ENCODE peak calls at places on chromosomes 13 and 19, in five cellular contexts. One of them, this sample, is unnamed.
A peak's percentile ranks its signal among the peaks of the same experiment; 100 is the strongest.

GRCh38 chr13:76638882-76639281 is 247.3 kb downstream of the KCTD12 start:
- DNase-seq in HCT116: no peak
- DNase-seq in SK-N-SH: no peak
- DNase-seq in GM12878: no peak
- DNase-seq in HepG2: no peak
- DNase-seq in this sample: no peak

GRCh38 chr13:29693297-29693945 is 97.9 kb upstream of the SLC7A1 start:
- DNase-seq in HCT116: no peak
- DNase-seq in SK-N-SH: no peak
- DNase-seq in GM12878: no peak
- DNase-seq in HepG2: no peak
- DNase-seq in this sample: no peak

GRCh38 chr13:109400625-109401257 is 385.6 kb downstream of the IRS2 start:
- DNase-seq in HCT116: no peak
- DNase-seq in SK-N-SH: peak; percentile 64
- DNase-seq in GM12878: no peak
- DNase-seq in HepG2: no peak
- DNase-seq in this sample: no peak

GRCh38 chr19:50300814-50301606 is 28.2 kb downstream of the KCNC3 start:
- DNase-seq in HCT116: peak; percentile 10
- DNase-seq in SK-N-SH: no peak
- DNase-seq in GM12878: no peak
- DNase-seq in HepG2: peak; percentile 48
- DNase-seq in this sample: no peak

GRCh38 chr19:43574424-43575155 is 737 bp downstream of the XRCC1 start:
- DNase-seq in HCT116: no peak
- DNase-seq in SK-N-SH: no peak
- DNase-seq in GM12878: no peak
- DNase-seq in HepG2: no peak
- DNase-seq in this sample: no peak

GRCh38 chr13:42152495-42152894 is 104.0 kb downstream of the DGKH start:
- DNase-seq in HCT116: no peak
- DNase-seq in SK-N-SH: no peak
- DNase-seq in GM12878: no peak
- DNase-seq in HepG2: no peak
- DNase-seq in this sample: no peak

GRCh38 chr13:44142911-44143665 is 230.5 kb upstream of the SERP2 start:
- DNase-seq in HCT116: peak; percentile 47
- DNase-seq in SK-N-SH: no peak
- DNase-seq in GM12878: no peak
- DNase-seq in HepG2: no peak
- DNase-seq in this sample: no peak

GRCh38 chr19:17909017-17909732 is 23.6 kb upstream of the CCDC124 start:
- DNase-seq in HCT116: no peak
- DNase-seq in SK-N-SH: no peak
- DNase-seq in GM12878: no peak
- DNase-seq in HepG2: no peak
- DNase-seq in this sample: peak; percentile 65

GRCh38 chr19:41863209-41863931 is 3.3 kb downstream of the RPS19 start:
- DNase-seq in HCT116: no peak
- DNase-seq in SK-N-SH: no peak
- DNase-seq in GM12878: no peak
- DNase-seq in HepG2: no peak
- DNase-seq in this sample: no peak

GRCh38 chr19:41861846-41862245 is 1.8 kb downstream of the RPS19 start:
- DNase-seq in HCT116: no peak
- DNase-seq in SK-N-SH: no peak
- DNase-seq in GM12878: no peak
- DNase-seq in HepG2: no peak
- DNase-seq in this sample: no peak

GRCh38 chr19:41866284-41866683 is 6.2 kb downstream of the RPS19 start:
- DNase-seq in HCT116: no peak
- DNase-seq in SK-N-SH: peak; percentile 15
- DNase-seq in GM12878: no peak
- DNase-seq in HepG2: no peak
- DNase-seq in this sample: no peak

GRCh38 chr19:41862445-41862986 is 2.5 kb downstream of the RPS19 start:
- DNase-seq in HCT116: no peak
- DNase-seq in SK-N-SH: no peak
- DNase-seq in GM12878: no peak
- DNase-seq in HepG2: no peak
- DNase-seq in this sample: no peak

GRCh38 chr19:41864374-41864773 is 4.3 kb downstream of the RPS19 start:
- DNase-seq in HCT116: no peak
- DNase-seq in SK-N-SH: no peak
- DNase-seq in GM12878: no peak
- DNase-seq in HepG2: no peak
- DNase-seq in this sample: no peak
- TF ChIP-seq YY1 in HCT116: no peak
- TF ChIP-seq YY1 in SK-N-SH: no peak
- TF ChIP-seq YY1 in GM12878: no peak
- TF ChIP-seq YY1 in HepG2: no peak
- TF ChIP-seq YY1 in this sample: no peak

DNA sequence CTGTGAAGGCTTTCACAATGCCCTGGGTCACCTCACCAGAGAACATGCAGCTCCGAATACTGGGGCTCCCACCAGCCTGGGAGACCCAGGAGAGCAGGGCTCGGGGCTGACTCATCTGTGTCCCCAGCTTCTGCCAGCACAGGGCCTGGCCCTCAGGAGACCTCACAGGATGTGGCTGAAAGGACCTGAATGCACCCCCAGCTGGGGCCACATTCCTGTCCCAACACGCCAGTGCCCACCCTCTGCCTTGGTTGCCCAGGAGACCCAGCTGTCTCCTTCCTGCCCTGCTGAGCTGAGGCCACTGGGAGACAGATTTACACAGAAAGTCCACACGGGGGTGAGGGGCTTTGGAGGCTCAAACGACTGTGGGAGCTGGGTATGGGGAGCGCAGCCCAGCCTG is 11.9 kb downstream of the BCAT2 start:
- DNase-seq in HCT116: no peak
- DNase-seq in SK-N-SH: peak; percentile 19
- DNase-seq in GM12878: peak; percentile 25
- DNase-seq in HepG2: no peak
- DNase-seq in this sample: no peak
- TF ChIP-seq YY1 in HCT116: no peak
- TF ChIP-seq YY1 in SK-N-SH: no peak
- TF ChIP-seq YY1 in GM12878: no peak
- TF ChIP-seq YY1 in HepG2: no peak
- TF ChIP-seq YY1 in this sample: no peak

DNA sequence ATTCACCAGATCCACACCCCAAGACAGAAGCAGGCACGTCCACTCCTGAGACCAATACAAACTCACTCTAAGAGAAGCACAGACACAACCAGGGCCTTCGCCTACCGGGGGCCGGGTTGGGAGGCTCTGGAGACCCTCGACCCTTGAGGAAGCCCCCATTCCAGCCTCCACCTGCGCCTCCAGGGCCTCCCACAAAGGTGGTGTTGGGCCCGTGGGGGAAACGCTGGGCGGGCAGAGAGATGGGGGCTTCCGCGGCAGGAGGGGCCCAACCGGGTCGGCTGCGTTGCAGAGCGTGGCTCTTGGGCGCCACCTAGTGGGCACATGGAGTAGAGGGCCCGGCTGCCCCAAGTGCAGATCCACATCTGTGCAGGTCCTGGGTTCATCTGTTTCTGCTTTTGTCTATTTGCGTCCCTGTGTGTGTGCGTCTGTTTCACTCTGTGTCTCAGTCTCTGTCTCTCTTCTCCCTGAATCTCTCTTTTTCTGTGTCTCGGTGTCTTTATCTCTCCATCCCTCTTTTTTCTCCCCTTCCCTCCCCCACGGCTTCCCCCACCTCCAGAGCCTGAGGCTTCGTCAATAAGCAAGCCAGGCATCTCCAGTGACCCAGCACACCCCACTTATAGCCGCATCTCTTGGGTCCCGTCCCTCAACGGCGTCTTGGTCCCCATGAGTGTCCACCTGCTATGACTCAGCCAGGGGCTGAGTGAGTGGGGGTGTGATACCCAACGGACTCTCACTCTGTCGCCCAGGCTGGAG is 10.5 kb upstream of the TINCR start:
- DNase-seq in HCT116: no peak
- DNase-seq in SK-N-SH: peak; percentile 95
- DNase-seq in GM12878: no peak
- DNase-seq in HepG2: peak; percentile 38
- DNase-seq in this sample: no peak
- TF ChIP-seq YY1 in HCT116: no peak
- TF ChIP-seq YY1 in SK-N-SH: no peak
- TF ChIP-seq YY1 in GM12878: peak; percentile 65
- TF ChIP-seq YY1 in HepG2: no peak
- TF ChIP-seq YY1 in this sample: no peak

DNA sequence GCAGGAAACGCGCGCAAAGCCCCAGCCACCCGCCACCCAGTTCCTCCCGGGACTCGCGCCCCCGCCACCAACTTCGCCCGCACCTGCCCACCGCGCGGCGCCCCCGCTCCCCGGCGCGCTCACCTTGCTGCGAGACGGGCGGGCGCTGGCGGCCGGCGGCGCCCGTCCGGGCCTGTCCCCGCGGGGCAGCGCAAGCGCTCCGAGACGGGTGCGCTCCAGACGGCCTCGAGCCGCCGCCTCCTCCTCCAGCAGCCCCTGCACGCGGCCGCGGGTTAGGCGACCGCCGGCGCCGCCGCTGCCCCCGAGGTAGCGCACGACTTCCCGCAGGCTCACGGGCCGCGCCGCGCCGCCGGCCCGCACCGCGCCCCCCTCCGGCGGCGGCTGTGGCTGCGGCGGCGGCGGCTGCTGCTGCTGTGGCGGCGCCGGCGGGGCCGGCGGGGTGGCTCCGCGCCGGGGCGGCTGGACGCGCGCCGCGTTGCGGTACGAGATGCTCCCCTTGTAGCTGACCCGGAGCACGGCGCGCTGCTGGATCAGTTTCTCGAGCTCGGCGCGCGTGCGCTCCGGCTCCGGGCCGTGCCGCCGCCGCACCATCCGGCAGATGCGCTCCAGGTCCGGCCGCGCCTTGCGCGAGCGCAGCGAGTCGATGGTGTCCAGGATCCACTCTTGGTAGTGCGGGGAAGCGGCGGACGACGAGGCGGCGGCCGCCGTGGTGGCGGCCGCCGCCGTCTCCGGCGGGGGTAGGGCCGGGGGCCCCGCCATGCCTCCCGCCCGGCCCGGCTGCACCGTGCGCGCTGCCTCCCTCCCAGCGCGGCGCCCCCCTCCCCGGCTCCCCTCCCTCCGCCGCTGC is 666 bp downstream of the SAMD1 start:
- DNase-seq in HCT116: no peak
- DNase-seq in SK-N-SH: peak; percentile 85
- DNase-seq in GM12878: no peak
- DNase-seq in HepG2: no peak
- DNase-seq in this sample: no peak
- TF ChIP-seq YY1 in HCT116: no peak
- TF ChIP-seq YY1 in SK-N-SH: no peak
- TF ChIP-seq YY1 in GM12878: peak; percentile 10
- TF ChIP-seq YY1 in HepG2: peak; percentile 31
- TF ChIP-seq YY1 in this sample: no peak

GRCh38 chr13:51800456-51800855 is 3.5 kb downstream of the DHRS12 start:
- DNase-seq in HCT116: no peak
- DNase-seq in SK-N-SH: no peak
- DNase-seq in GM12878: no peak
- DNase-seq in HepG2: no peak
- DNase-seq in this sample: no peak
- TF ChIP-seq YY1 in HCT116: no peak
- TF ChIP-seq YY1 in SK-N-SH: no peak
- TF ChIP-seq YY1 in GM12878: no peak
- TF ChIP-seq YY1 in HepG2: no peak
- TF ChIP-seq YY1 in this sample: no peak

GRCh38 chr19:46674416-46675178 is 13.6 kb upstream of the DACT3 start:
- DNase-seq in HCT116: peak; percentile 53
- DNase-seq in SK-N-SH: peak; percentile 79
- DNase-seq in GM12878: no peak
- DNase-seq in HepG2: no peak
- DNase-seq in this sample: no peak
- TF ChIP-seq YY1 in HCT116: no peak
- TF ChIP-seq YY1 in SK-N-SH: no peak
- TF ChIP-seq YY1 in GM12878: no peak
- TF ChIP-seq YY1 in HepG2: no peak
- TF ChIP-seq YY1 in this sample: no peak

GRCh38 chr19:38004100-38004504 is 97.1 kb downstream of the SIPA1L3 start:
- DNase-seq in HCT116: no peak
- DNase-seq in SK-N-SH: no peak
- DNase-seq in GM12878: no peak
- DNase-seq in HepG2: no peak
- DNase-seq in this sample: no peak
- TF ChIP-seq YY1 in HCT116: no peak
- TF ChIP-seq YY1 in SK-N-SH: no peak
- TF ChIP-seq YY1 in GM12878: no peak
- TF ChIP-seq YY1 in HepG2: no peak
- TF ChIP-seq YY1 in this sample: no peak

DNA sequence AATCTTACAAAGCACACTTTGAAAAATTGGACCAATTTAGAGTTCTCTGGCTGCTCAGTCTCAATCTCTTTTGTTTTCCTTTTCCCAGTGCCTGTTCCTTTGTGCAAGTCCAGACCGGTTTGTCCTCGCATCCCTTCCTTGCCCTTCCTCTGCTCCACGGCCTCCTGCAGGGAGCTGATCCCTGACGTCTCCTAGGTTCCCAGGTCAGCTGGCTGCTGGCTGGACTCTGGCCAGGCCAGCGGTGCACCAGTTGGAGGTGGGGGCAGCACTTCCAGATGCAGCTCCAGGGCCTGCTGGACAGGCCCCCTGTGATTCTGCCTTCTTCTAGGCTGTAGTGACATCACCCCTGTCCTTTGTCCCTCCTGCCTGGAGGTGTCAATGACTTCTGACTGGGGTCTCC is 44.0 kb upstream of the KPNA3 start:
- DNase-seq in HCT116: no peak
- DNase-seq in SK-N-SH: peak; percentile 56
- DNase-seq in GM12878: no peak
- DNase-seq in HepG2: peak; percentile 23
- DNase-seq in this sample: no peak
- TF ChIP-seq YY1 in HCT116: no peak
- TF ChIP-seq YY1 in SK-N-SH: no peak
- TF ChIP-seq YY1 in GM12878: no peak
- TF ChIP-seq YY1 in HepG2: no peak
- TF ChIP-seq YY1 in this sample: no peak

DNA sequence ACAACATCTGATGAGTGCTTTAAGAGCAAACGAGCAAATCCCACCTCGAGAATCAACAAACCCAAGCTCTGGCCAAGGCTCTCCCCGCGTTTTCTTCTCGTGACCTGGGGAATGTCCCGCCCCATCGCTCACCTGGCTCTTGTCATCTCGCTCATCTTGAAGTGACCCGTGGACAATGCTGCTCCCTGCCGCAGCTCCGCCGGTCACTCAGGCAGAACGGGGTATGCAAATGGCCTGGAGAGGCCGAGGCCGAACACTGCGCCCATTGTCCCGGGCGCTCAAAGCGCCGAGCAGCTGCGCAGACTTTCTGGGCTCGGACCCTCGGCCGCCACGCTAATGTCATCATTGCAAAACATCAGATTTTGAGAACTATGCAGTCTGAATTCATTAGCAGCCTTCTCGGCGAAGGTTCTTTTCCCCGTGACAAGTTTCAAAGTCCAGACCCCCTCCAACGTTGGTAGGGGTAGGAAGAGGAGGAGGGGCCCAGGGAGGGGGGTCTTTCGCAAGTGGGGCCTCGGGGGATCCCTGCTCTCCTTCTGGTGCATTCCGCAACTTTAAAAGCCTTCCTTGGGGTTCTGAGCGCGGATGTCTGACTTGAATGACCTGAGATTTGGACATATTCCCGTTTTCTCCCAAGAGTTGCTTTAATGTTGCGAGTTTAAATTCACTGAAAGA is 39.7 kb downstream of the SOX1 start:
- DNase-seq in HCT116: no peak
- DNase-seq in SK-N-SH: no peak
- DNase-seq in GM12878: no peak
- DNase-seq in HepG2: peak; percentile 6
- DNase-seq in this sample: no peak
- TF ChIP-seq YY1 in HCT116: no peak
- TF ChIP-seq YY1 in SK-N-SH: no peak
- TF ChIP-seq YY1 in GM12878: no peak
- TF ChIP-seq YY1 in HepG2: no peak
- TF ChIP-seq YY1 in this sample: no peak